ENCODE peak calls at places on chromosomes 12 and 14, in seven cellular contexts. One of them, this sample, is unnamed.

GRCh38 chr12:51262758-51263177 is 7.4 kb downstream of the SMAGP start:
- DNase-seq in left colon: peak; percentile 85
- DNase-seq in mammary epithelial cell: peak; percentile 42
- DNase-seq in pulmonary artery endothelial cell: no peak
- DNase-seq in brain microvascular endothelial cell: peak; percentile 33
- DNase-seq in foreskin fibroblast: peak; percentile 74
- DNase-seq in T-helper 1 cell: no peak
- DNase-seq in this sample: peak; percentile 53

GRCh38 chr12:104462931-104463339 is 6.2 kb downstream of the CHST11 start:
- DNase-seq in left colon: no peak
- DNase-seq in mammary epithelial cell: no peak
- DNase-seq in pulmonary artery endothelial cell: no peak
- DNase-seq in brain microvascular endothelial cell: no peak
- DNase-seq in foreskin fibroblast: no peak
- DNase-seq in T-helper 1 cell: no peak
- DNase-seq in this sample: no peak

GRCh38 chr14:101195309-101195724 is 291.8 kb upstream of the RTL1 start:
- DNase-seq in left colon: no peak
- DNase-seq in mammary epithelial cell: no peak
- DNase-seq in pulmonary artery endothelial cell: no peak
- DNase-seq in brain microvascular endothelial cell: no peak
- DNase-seq in foreskin fibroblast: no peak
- DNase-seq in T-helper 1 cell: no peak
- DNase-seq in this sample: no peak

GRCh38 chr14:23076785-23077408 is 18.0 kb downstream of the ACIN1 start:
- DNase-seq in left colon: no peak
- DNase-seq in mammary epithelial cell: no peak
- DNase-seq in pulmonary artery endothelial cell: no peak
- DNase-seq in brain microvascular endothelial cell: no peak
- DNase-seq in foreskin fibroblast: peak; percentile 71
- DNase-seq in T-helper 1 cell: no peak
- DNase-seq in this sample: no peak

GRCh38 chr12:127145929-127146789 is 1120.8 kb upstream of the TMEM132C start:
- DNase-seq in left colon: peak; percentile 78
- DNase-seq in mammary epithelial cell: peak; percentile 46
- DNase-seq in pulmonary artery endothelial cell: no peak
- DNase-seq in brain microvascular endothelial cell: peak; percentile 52
- DNase-seq in foreskin fibroblast: peak; percentile 92
- DNase-seq in T-helper 1 cell: no peak
- DNase-seq in this sample: no peak

GRCh38 chr14:70563869-70564268 is 29.1 kb upstream of the ADAM20 start:
- DNase-seq in left colon: no peak
- DNase-seq in mammary epithelial cell: no peak
- DNase-seq in pulmonary artery endothelial cell: no peak
- DNase-seq in brain microvascular endothelial cell: no peak
- DNase-seq in foreskin fibroblast: no peak
- DNase-seq in T-helper 1 cell: no peak
- DNase-seq in this sample: no peak

GRCh38 chr12:57560516-57560915 is 10.7 kb downstream of the KIF5A start:
- DNase-seq in left colon: no peak
- DNase-seq in mammary epithelial cell: no peak
- DNase-seq in pulmonary artery endothelial cell: no peak
- DNase-seq in brain microvascular endothelial cell: no peak
- DNase-seq in foreskin fibroblast: no peak
- DNase-seq in T-helper 1 cell: no peak
- DNase-seq in this sample: no peak

GRCh38 chr12:32450363-32450762 is 51.0 kb downstream of the FGD4 start:
- DNase-seq in left colon: no peak
- DNase-seq in mammary epithelial cell: no peak
- DNase-seq in pulmonary artery endothelial cell: no peak
- DNase-seq in brain microvascular endothelial cell: no peak
- DNase-seq in foreskin fibroblast: no peak
- DNase-seq in T-helper 1 cell: no peak
- DNase-seq in this sample: no peak